ENCODE peak calls at places on chromosomes 16 and 17, in ten cellular contexts. O is IMR-90, C is lower lobe of right lung, B is RWPE2, P is epithelial cell of esophagus, E is bronchial epithelial cell, X is uterus, Q is AG10803, U is right lobe of liver, J is pancreas. H is an unnamed sample.

GRCh38 chr16:76574651-76575050 is 297.4 kb downstream of the CNTNAP4 start:
- DNase-seq in O (no peak), J (no peak), X (no peak), Q (no peak), P (no peak), B (no peak), C (no peak), E (no peak), U (no peak), H (no peak)

GRCh38 chr16:67277294-67277998 is 1.9 kb upstream of the PLEKHG4 start:
- DNase-seq in C (no peak), B (peak; percentile 94), O (peak; percentile 100), Q (peak; percentile 100), J (no peak), X (peak; percentile 69), P (peak; percentile 96), U (no peak), E (peak; percentile 95), H (peak; percentile 98)

GRCh38 chr17:57470906-57471305 is 214.6 kb downstream of the MSI2 start:
- DNase-seq in C (no peak), B (no peak), X (no peak), J (no peak), P (no peak), E (no peak), Q (no peak), U (no peak), O (no peak), H (no peak)

GRCh38 chr16:77946834-77947233 is 75.5 kb upstream of the CLEC3A start:
- DNase-seq in J (no peak), B (no peak), P (no peak), Q (no peak), U (no peak), X (no peak), C (no peak), E (no peak), O (peak; percentile 14), H (no peak)

GRCh38 chr17:19876524-19877161 is 8.9 kb upstream of the ULK2 start:
- DNase-seq in O (no peak), P (no peak), B (no peak), C (peak; percentile 80), X (no peak), U (peak; percentile 54), Q (no peak), J (no peak), E (no peak), H (no peak)

GRCh38 chr16:10895053-10895946 is 18.3 kb downstream of the CIITA start:
- DNase-seq in P (peak; percentile 50), Q (peak; percentile 21), C (no peak), J (no peak), X (no peak), U (no peak), B (no peak), O (peak; percentile 38), E (no peak), H (no peak)

GRCh38 chr16:50368410-50369132 is at the start of gene BRD7:
- DNase-seq in X (peak; percentile 80), Q (peak; percentile 49), C (peak; percentile 75), U (peak; percentile 65), J (peak; percentile 50), E (no peak), P (peak; percentile 54), O (peak; percentile 37), B (no peak), H (no peak)

GRCh38 chr17:37844158-37844976 is 79.8 kb upstream of the TBC1D3K start:
- DNase-seq in C (peak; percentile 80), P (peak; percentile 47), B (no peak), X (peak; percentile 17), Q (peak; percentile 53), J (peak; percentile 11), E (peak; percentile 15), O (peak; percentile 58), U (peak; percentile 63), H (no peak)

GRCh38 chr16:51967566-51967965 is 579.4 kb downstream of the TOX3 start:
- DNase-seq in C (no peak), E (no peak), P (no peak), X (no peak), J (no peak), Q (no peak), U (no peak), O (no peak), B (no peak), H (no peak)

GRCh38 chr16:35506018-35506897 is 2046.8 kb downstream of the TP53TG3F start:
- DNase-seq in Q (no peak), X (no peak), B (no peak), E (no peak), U (no peak), O (no peak), J (peak; percentile 12), P (no peak), C (no peak), H (no peak)

GRCh38 chr17:2064511-2064910 is 9.6 kb downstream of the HIC1 start:
- DNase-seq in J (no peak), E (no peak), B (no peak), U (no peak), P (no peak), C (no peak), X (no peak), O (no peak), Q (no peak), H (no peak)

GRCh38 chr16:9469512-9469911 is 378.1 kb downstream of the HAPSTR1 start:
- DNase-seq in B (no peak), E (peak; percentile 36), J (no peak), Q (peak; percentile 19), P (peak; percentile 27), U (no peak), C (no peak), O (no peak), X (no peak), H (no peak)

GRCh38 chr16:2161911-2162310 is 6.3 kb downstream of the TRAF7 start:
- DNase-seq in E (no peak), U (no peak), B (no peak), Q (no peak), O (no peak), P (no peak), X (no peak), C (no peak), J (no peak), H (no peak)

GRCh38 chr16:307691-308312 is 24.8 kb downstream of the PDIA2 start:
- DNase-seq in B (no peak), J (no peak), P (no peak), C (no peak), Q (no peak), O (no peak), E (no peak), X (no peak), U (no peak), H (no peak)

GRCh38 chr16:306911-307370 is 24.0 kb downstream of the PDIA2 start:
- DNase-seq in E (no peak), Q (no peak), U (no peak), X (no peak), J (no peak), P (no peak), C (no peak), B (no peak), O (no peak), H (no peak)

GRCh38 chr16:311725-312124 is 28.8 kb downstream of the PDIA2 start:
- DNase-seq in O (no peak), X (no peak), U (no peak), B (no peak), Q (no peak), C (no peak), P (no peak), E (no peak), J (no peak), H (no peak)

GRCh38 chr16:305916-306315 is 23.0 kb downstream of the PDIA2 start:
- DNase-seq in E (peak; percentile 82), X (no peak), Q (no peak), P (peak; percentile 84), B (no peak), J (no peak), C (no peak), U (no peak), O (no peak), H (no peak)

GRCh38 chr16:309476-309875 is 26.5 kb downstream of the PDIA2 start:
- DNase-seq in Q (no peak), E (no peak), B (no peak), O (no peak), P (no peak), U (no peak), C (no peak), J (no peak), X (no peak), H (no peak)
- TF ChIP-seq CTCF in Q (no peak), E (no peak), B (no peak), O (no peak), P (no peak), U (no peak), C (no peak), J (no peak), X (no peak), H (no peak)

DNA sequence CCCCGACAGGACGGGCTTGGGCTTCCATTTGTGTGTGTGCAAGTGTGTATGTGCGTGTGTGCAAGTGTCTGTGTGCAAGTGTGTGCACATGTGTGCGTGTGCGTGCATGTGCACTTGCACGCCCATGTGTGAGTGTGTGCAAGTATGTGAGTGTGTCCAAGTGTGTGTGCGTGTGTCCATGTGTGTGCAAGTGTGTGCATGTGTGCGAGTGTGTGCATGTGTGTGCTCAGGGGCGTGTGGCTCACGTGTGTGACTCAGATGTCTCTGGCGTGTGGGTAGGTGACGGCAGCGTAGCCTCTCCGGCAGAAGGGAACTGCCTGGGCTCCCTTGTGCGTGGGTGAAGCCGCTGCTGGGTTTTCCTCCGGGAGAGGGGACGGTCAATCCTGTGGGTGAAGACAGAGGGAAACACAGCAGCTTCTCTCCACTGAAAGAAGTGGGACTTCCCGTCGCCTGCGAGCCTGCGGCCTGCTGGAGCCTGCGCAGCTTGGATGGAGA is 23.1 kb upstream of the ITGAX start:
- DNase-seq in B (no peak), E (no peak), U (no peak), X (no peak), O (no peak), J (no peak), P (no peak), Q (no peak), C (no peak), H (no peak)
- H3K4me3 ChIP-seq in B (no peak overlapping the region), E (no peak overlapping the region), U (no peak overlapping the region), X (no peak overlapping the region), O (no peak overlapping the region), J (no peak overlapping the region), P (no peak overlapping the region), Q (no peak overlapping the region), C (no peak overlapping the region), H (no peak overlapping the region)

GRCh38 chr17:45147581-45148182 is 593 bp upstream of the HEXIM1 start:
- DNase-seq in C (peak; percentile 89), X (peak; percentile 83), P (peak; percentile 90), Q (peak; percentile 97), E (peak; percentile 83), O (peak; percentile 97), U (peak; percentile 87), B (no peak), J (peak; percentile 78), H (peak; percentile 93)
- TF ChIP-seq CTCF in C (no peak), X (no peak), P (no peak), Q (no peak), E (no peak), O (no peak), U (no peak), B (no peak), J (no peak), H (no peak)

DNA sequence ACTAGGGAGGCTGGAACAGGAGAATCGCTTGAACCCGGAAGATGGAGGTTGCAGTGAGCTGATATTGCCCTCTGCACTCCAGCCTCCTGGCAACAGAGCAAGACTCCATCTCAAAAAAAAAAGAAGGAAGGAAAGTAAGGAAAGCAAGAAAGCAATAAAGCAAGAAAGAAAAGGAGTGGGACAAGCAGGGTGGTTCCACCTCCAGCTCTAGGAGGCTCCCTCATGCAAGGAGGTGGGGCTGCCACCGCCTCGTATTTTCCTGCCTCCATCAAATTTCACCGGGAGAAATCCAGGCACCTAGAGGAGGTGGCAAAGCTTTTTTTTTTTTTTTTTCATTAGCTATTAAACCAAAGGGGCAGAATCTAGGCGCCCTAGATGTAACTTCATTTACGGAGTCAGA is 1.0 kb downstream of the CYB561 start:
- DNase-seq in B (no peak), U (no peak), P (no peak), Q (no peak), X (no peak), O (no peak), C (no peak), J (no peak), E (no peak), H (no peak)
- H3K4me3 ChIP-seq in B (peak overlapping the region; percentile 46), U (peak overlapping the region; percentile 69), P (peak overlapping the region; percentile 60), Q (peak overlapping the region; percentile 60), X (no peak overlapping the region), O (no peak overlapping the region), C (peak overlapping the region; percentile 67), J (peak overlapping the region; percentile 57), E (peak overlapping the region; percentile 73), H (peak overlapping the region; percentile 49)